ENCODE peak calls at places on chromosomes 2 and 18, in six cellular contexts. One of them, this sample, is unnamed.

GRCh38 chr2:29401994-29402393 is 286.8 kb downstream of the CLIP4 start:
- DNase-seq in GM12878: no peak
- DNase-seq in IMR-90: no peak
- DNase-seq in H1: no peak
- DNase-seq in HepG2: no peak
- DNase-seq in K562: no peak
- DNase-seq in this sample: peak

GRCh38 chr2:28142403-28142802 is 250.3 kb upstream of the FOSL2 start:
- DNase-seq in HepG2: no peak
- DNase-seq in H1: no peak
- DNase-seq in IMR-90: no peak
- DNase-seq in GM12878: no peak
- DNase-seq in K562: no peak
- DNase-seq in this sample: no peak

GRCh38 chr2:95106081-95106480 is 15.5 kb downstream of the MRPS5 start:
- DNase-seq in GM12878: no peak
- DNase-seq in K562: no peak
- DNase-seq in H1: no peak
- DNase-seq in IMR-90: no peak
- DNase-seq in HepG2: no peak
- DNase-seq in this sample: no peak

GRCh38 chr2:174681099-174681982 is 82.9 kb downstream of the CHRNA1 start:
- DNase-seq in GM12878: no peak
- DNase-seq in K562: no peak
- DNase-seq in IMR-90: peak
- DNase-seq in H1: no peak
- DNase-seq in HepG2: peak
- DNase-seq in this sample: peak

GRCh38 chr2:213202006-213202405 is 50.6 kb upstream of the IKZF2 start:
- DNase-seq in K562: no peak
- DNase-seq in IMR-90: no peak
- DNase-seq in HepG2: no peak
- DNase-seq in H1: no peak
- DNase-seq in GM12878: no peak
- DNase-seq in this sample: no peak

GRCh38 chr2:101037161-101037755 is 35.2 kb downstream of the RPL31 start:
- DNase-seq in GM12878: no peak
- DNase-seq in HepG2: no peak
- DNase-seq in IMR-90: no peak
- DNase-seq in H1: no peak
- DNase-seq in K562: no peak
- DNase-seq in this sample: no peak

GRCh38 chr2:176514805-176515500 is 245.7 kb downstream of the MTX2 start:
- DNase-seq in HepG2: no peak
- DNase-seq in IMR-90: no peak
- DNase-seq in GM12878: no peak
- DNase-seq in H1: no peak
- DNase-seq in K562: no peak
- DNase-seq in this sample: no peak

GRCh38 chr2:227528803-227529202 is 56.8 kb downstream of the AGFG1 start:
- DNase-seq in H1: no peak
- DNase-seq in HepG2: no peak
- DNase-seq in K562: no peak
- DNase-seq in IMR-90: no peak
- DNase-seq in GM12878: no peak
- DNase-seq in this sample: no peak

GRCh38 chr18:40577255-40577654 is 1377.8 kb upstream of the PIK3C3 start:
- DNase-seq in IMR-90: peak
- DNase-seq in GM12878: no peak
- DNase-seq in K562: no peak
- DNase-seq in HepG2: no peak
- DNase-seq in H1: no peak
- DNase-seq in this sample: no peak

GRCh38 chr18:36381075-36381474 is 83.6 kb downstream of the FHOD3 start:
- DNase-seq in HepG2: no peak
- DNase-seq in H1: no peak
- DNase-seq in K562: no peak
- DNase-seq in GM12878: no peak
- DNase-seq in IMR-90: no peak
- DNase-seq in this sample: no peak

GRCh38 chr2:142190805-142191204 is 60.0 kb upstream of the LRP1B start:
- DNase-seq in IMR-90: peak
- DNase-seq in K562: no peak
- DNase-seq in GM12878: no peak
- DNase-seq in HepG2: no peak
- DNase-seq in H1: no peak
- DNase-seq in this sample: no peak

GRCh38 chr2:64394174-64394573 is 59.8 kb upstream of the LGALSL start:
- DNase-seq in HepG2: no peak
- DNase-seq in H1: no peak
- DNase-seq in IMR-90: no peak
- DNase-seq in K562: no peak
- DNase-seq in GM12878: no peak
- DNase-seq in this sample: no peak

GRCh38 chr18:37389684-37390368 is 175.8 kb downstream of the CELF4 start:
- DNase-seq in HepG2: no peak
- DNase-seq in K562: no peak
- DNase-seq in IMR-90: no peak
- DNase-seq in GM12878: no peak
- DNase-seq in H1: no peak
- DNase-seq in this sample: no peak

GRCh38 chr2:164910091-164910899 is 45.0 kb downstream of the SLC38A11 start:
- DNase-seq in K562: no peak
- DNase-seq in H1: no peak
- DNase-seq in HepG2: peak
- DNase-seq in GM12878: no peak
- DNase-seq in IMR-90: peak
- DNase-seq in this sample: no peak

GRCh38 chr18:49691177-49691608 is 122.1 kb downstream of the ACAA2 start:
- DNase-seq in GM12878: no peak
- DNase-seq in K562: no peak
- DNase-seq in HepG2: no peak
- DNase-seq in H1: no peak
- DNase-seq in IMR-90: peak
- DNase-seq in this sample: no peak

GRCh38 chr2:213763963-213764362 is 479.7 kb downstream of the SPAG16 start:
- DNase-seq in GM12878: no peak
- DNase-seq in HepG2: no peak
- DNase-seq in IMR-90: no peak
- DNase-seq in H1: no peak
- DNase-seq in K562: no peak
- DNase-seq in this sample: no peak

GRCh38 chr2:33529771-33530481 is 53.5 kb downstream of the RASGRP3 start:
- DNase-seq in H1: no peak
- DNase-seq in GM12878: peak
- DNase-seq in IMR-90: peak
- DNase-seq in HepG2: no peak
- DNase-seq in K562: peak
- DNase-seq in this sample: no peak

GRCh38 chr2:8520791-8521344 is 161.0 kb upstream of the ID2 start:
- DNase-seq in IMR-90: no peak
- DNase-seq in H1: no peak
- DNase-seq in GM12878: no peak
- DNase-seq in K562: no peak
- DNase-seq in HepG2: no peak
- DNase-seq in this sample: no peak

GRCh38 chr2:98334439-98335078 is 11.7 kb upstream of the CNGA3 start:
- DNase-seq in HepG2: no peak
- DNase-seq in IMR-90: peak
- DNase-seq in K562: no peak
- DNase-seq in H1: no peak
- DNase-seq in GM12878: no peak
- DNase-seq in this sample: peak

GRCh38 chr18:34729740-34730338 is 19.7 kb downstream of the DTNA start:
- DNase-seq in K562: no peak
- DNase-seq in H1: no peak
- DNase-seq in IMR-90: no peak
- DNase-seq in GM12878: no peak
- DNase-seq in HepG2: no peak
- DNase-seq in this sample: no peak

GRCh38 chr2:96153991-96154431 is 8.8 kb upstream of the DUSP2 start:
- DNase-seq in H1: no peak
- DNase-seq in K562: no peak
- DNase-seq in GM12878: no peak
- DNase-seq in HepG2: peak
- DNase-seq in IMR-90: no peak
- DNase-seq in this sample: peak

GRCh38 chr18:78304199-78304826 is 675.3 kb upstream of the SALL3 start:
- DNase-seq in GM12878: no peak
- DNase-seq in HepG2: no peak
- DNase-seq in K562: no peak
- DNase-seq in IMR-90: no peak
- DNase-seq in H1: no peak
- DNase-seq in this sample: peak

GRCh38 chr2:233424028-233424951 is 70.0 kb downstream of the DGKD start:
- DNase-seq in K562: no peak
- DNase-seq in H1: peak
- DNase-seq in HepG2: no peak
- DNase-seq in GM12878: no peak
- DNase-seq in IMR-90: no peak
- DNase-seq in this sample: no peak

GRCh38 chr2:132547089-132547687 is 122.8 kb downstream of the LYPD1 start:
- DNase-seq in IMR-90: peak
- DNase-seq in H1: peak
- DNase-seq in K562: peak
- DNase-seq in GM12878: peak
- DNase-seq in HepG2: peak
- DNase-seq in this sample: peak

GRCh38 chr2:217113496-217113895 is 253.6 kb upstream of the TNP1 start:
- DNase-seq in HepG2: no peak
- DNase-seq in IMR-90: no peak
- DNase-seq in GM12878: no peak
- DNase-seq in K562: no peak
- DNase-seq in H1: no peak
- DNase-seq in this sample: no peak

GRCh38 chr2:167333245-167333644 is 445.0 kb downstream of the XIRP2 start:
- DNase-seq in HepG2: no peak
- DNase-seq in IMR-90: peak
- DNase-seq in GM12878: no peak
- DNase-seq in H1: no peak
- DNase-seq in K562: no peak
- DNase-seq in this sample: no peak

GRCh38 chr2:75707901-75708300 is 2.8 kb downstream of the GCFC2 start:
- DNase-seq in H1: no peak
- DNase-seq in GM12878: no peak
- DNase-seq in HepG2: no peak
- DNase-seq in IMR-90: peak
- DNase-seq in K562: no peak
- DNase-seq in this sample: no peak

GRCh38 chr18:45270289-45270771 is 344.9 kb upstream of the SLC14A2 start:
- DNase-seq in K562: no peak
- DNase-seq in HepG2: no peak
- DNase-seq in H1: no peak
- DNase-seq in IMR-90: no peak
- DNase-seq in GM12878: no peak
- DNase-seq in this sample: no peak

GRCh38 chr2:60312618-60313017 is 240.8 kb downstream of the BCL11A start:
- DNase-seq in IMR-90: no peak
- DNase-seq in HepG2: no peak
- DNase-seq in GM12878: peak
- DNase-seq in H1: no peak
- DNase-seq in K562: no peak
- DNase-seq in this sample: no peak
- TF ChIP-seq USF2 in IMR-90: no peak
- TF ChIP-seq USF2 in HepG2: no peak
- TF ChIP-seq USF2 in GM12878: no peak
- TF ChIP-seq USF2 in H1: no peak
- TF ChIP-seq USF2 in K562: no peak
- TF ChIP-seq USF2 in this sample: no peak

GRCh38 chr18:3649559-3650426 is 199.8 kb downstream of the TGIF1 start:
- DNase-seq in IMR-90: peak
- DNase-seq in H1: no peak
- DNase-seq in GM12878: no peak
- DNase-seq in K562: no peak
- DNase-seq in HepG2: peak
- DNase-seq in this sample: no peak
- H2AFZ ChIP-seq in IMR-90: peak
- H2AFZ ChIP-seq in H1: no peak
- H2AFZ ChIP-seq in GM12878: no peak
- H2AFZ ChIP-seq in K562: peak
- H2AFZ ChIP-seq in HepG2: no peak
- H2AFZ ChIP-seq in this sample: peak

GRCh38 chr2:149651229-149651628 is 63.7 kb upstream of the MMADHC start:
- DNase-seq in HepG2: peak
- DNase-seq in H1: no peak
- DNase-seq in IMR-90: no peak
- DNase-seq in K562: no peak
- DNase-seq in GM12878: no peak
- DNase-seq in this sample: no peak

GRCh38 chr2:149652520-149652919 is 64.9 kb upstream of the MMADHC start:
- DNase-seq in H1: no peak
- DNase-seq in IMR-90: no peak
- DNase-seq in K562: no peak
- DNase-seq in HepG2: no peak
- DNase-seq in GM12878: no peak
- DNase-seq in this sample: no peak

GRCh38 chr2:149645391-149645790 is 57.8 kb upstream of the MMADHC start:
- DNase-seq in K562: no peak
- DNase-seq in GM12878: no peak
- DNase-seq in HepG2: no peak
- DNase-seq in IMR-90: peak
- DNase-seq in H1: no peak
- DNase-seq in this sample: no peak

GRCh38 chr2:149650006-149650405 is 62.4 kb upstream of the MMADHC start:
- DNase-seq in IMR-90: peak
- DNase-seq in HepG2: no peak
- DNase-seq in GM12878: no peak
- DNase-seq in H1: no peak
- DNase-seq in K562: no peak
- DNase-seq in this sample: no peak

GRCh38 chr2:149648282-149649030 is 60.9 kb upstream of the MMADHC start:
- DNase-seq in K562: no peak
- DNase-seq in IMR-90: peak
- DNase-seq in HepG2: no peak
- DNase-seq in GM12878: no peak
- DNase-seq in H1: no peak
- DNase-seq in this sample: no peak
- TF ChIP-seq USF2 in K562: no peak
- TF ChIP-seq USF2 in IMR-90: no peak
- TF ChIP-seq USF2 in HepG2: no peak
- TF ChIP-seq USF2 in GM12878: no peak
- TF ChIP-seq USF2 in H1: no peak
- TF ChIP-seq USF2 in this sample: no peak

DNA sequence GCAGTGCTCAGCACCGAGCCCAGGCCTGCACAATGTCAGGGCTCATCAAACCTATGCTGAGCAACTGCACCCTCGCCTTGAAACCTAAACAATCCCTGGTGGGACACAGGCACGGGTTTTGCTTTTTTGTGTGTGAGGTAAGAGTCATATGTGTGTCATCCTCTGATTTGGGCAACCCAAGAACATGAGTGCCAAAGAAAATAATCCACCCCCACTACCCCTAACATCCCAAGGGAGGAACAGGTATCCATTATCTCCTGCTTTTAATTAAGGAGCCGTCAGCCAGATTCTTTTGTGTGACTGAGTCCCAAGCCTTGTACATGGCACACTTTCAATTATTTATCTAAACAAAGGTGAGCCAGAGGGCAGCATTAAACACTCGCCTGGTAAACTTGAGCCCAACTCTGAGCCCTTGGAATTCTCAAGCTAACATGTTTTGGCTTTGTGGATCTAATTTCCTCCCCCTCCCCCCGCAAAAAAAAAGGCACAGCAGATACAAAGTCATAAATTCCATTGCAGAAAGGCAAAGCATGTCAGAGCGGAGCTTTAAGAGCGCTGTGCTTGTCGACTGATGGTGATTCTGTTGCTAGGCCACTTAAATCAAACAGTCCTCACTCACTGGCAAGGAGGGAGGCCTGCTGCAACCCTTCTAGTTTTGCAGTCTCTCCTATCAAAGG is 143.3 kb upstream of the LMAN1 start:
- DNase-seq in H1: no peak
- DNase-seq in HepG2: no peak
- DNase-seq in K562: no peak
- DNase-seq in GM12878: no peak
- DNase-seq in IMR-90: peak
- DNase-seq in this sample: no peak
- H2AFZ ChIP-seq in H1: no peak
- H2AFZ ChIP-seq in HepG2: no peak
- H2AFZ ChIP-seq in K562: no peak
- H2AFZ ChIP-seq in GM12878: no peak
- H2AFZ ChIP-seq in IMR-90: peak
- H2AFZ ChIP-seq in this sample: peak